ENCODE peak calls at places on chromosomes 1 and 21, in four cellular contexts. N is breast epithelium, A is AG09309, R is H9. G is an unnamed sample.

GRCh38 chr1:201539561-201540404 is 856 bp downstream of the NAV1 start:
- DNase-seq in R (peak), N (no peak), A (no peak), G (no peak)

GRCh38 chr1:178311164-178311563 is 185.6 kb downstream of the CLEC20A start:
- DNase-seq in A (no peak), N (no peak), R (no peak), G (no peak)

GRCh38 chr1:53700776-53701175 is 38.2 kb downstream of the GLIS1 start:
- DNase-seq in R (no peak), A (no peak), N (no peak), G (no peak)

GRCh38 chr21:34726627-34727337 is 58.0 kb downstream of the CLIC6 start:
- DNase-seq in N (no peak), R (no peak), A (no peak), G (no peak)

GRCh38 chr1:86419277-86419903 is 4.6 kb upstream of the CLCA2 start:
- DNase-seq in A (no peak), N (no peak), R (no peak), G (no peak)

GRCh38 chr1:22281521-22282241 is 138.8 kb upstream of the WNT4 start:
- DNase-seq in R (peak), N (peak), A (no peak), G (no peak)

GRCh38 chr1:5297878-5298239 is 643.5 kb downstream of the AJAP1 start:
- DNase-seq in N (no peak), R (no peak), A (no peak), G (no peak)

GRCh38 chr1:180157576-180158057 is 2.9 kb downstream of the QSOX1 start:
- DNase-seq in A (no peak), R (no peak), N (peak), G (no peak)

GRCh38 chr21:14602418-14602987 is 56.4 kb upstream of the SAMSN1 start:
- DNase-seq in R (no peak), A (no peak), N (no peak), G (no peak)

GRCh38 chr1:25906644-25907300 is 553 bp upstream of the STMN1 start:
- DNase-seq in R (peak), A (no peak), N (no peak), G (no peak)

DNA sequence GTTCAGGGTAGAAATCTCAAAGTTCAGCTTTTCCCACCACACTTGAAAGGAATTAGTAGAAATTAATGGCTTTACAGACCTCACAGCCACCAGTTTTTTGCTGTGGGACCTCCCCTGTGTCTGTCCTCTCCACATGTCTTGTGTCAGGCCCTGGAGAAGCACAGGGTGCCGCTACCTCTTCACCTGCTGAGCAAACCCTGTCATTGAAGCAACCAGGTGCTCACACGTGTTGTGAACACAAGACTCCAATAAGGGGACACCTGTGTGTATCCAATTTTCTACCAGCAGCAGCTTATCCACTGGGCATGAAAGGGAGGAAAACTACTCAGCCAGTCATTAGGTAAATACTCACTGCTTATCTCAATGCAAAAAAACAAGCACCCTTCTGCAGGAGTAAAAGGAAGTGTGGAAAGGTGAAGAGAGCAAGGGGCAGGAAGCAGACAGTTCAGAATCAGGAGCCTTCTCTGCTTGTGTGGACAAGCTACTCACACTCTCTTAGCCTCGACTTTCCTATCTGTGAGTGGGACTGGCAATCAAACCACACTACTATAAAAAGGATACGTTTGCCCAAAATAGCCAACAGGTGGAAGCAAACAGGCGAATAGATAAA is 148.8 kb downstream of the ETS2 start:
- DNase-seq in R (no peak), N (no peak), A (no peak), G (no peak)
- TF ChIP-seq CTCF in R (no peak), N (no peak), A (no peak), G (no peak)

GRCh38 chr21:33313611-33314010 is 11.2 kb upstream of the IFNAR1 start:
- DNase-seq in N (no peak), R (no peak), A (no peak), G (no peak)

GRCh38 chr21:33309778-33310177 is 15.0 kb upstream of the IFNAR1 start:
- DNase-seq in N (no peak), A (no peak), R (no peak), G (no peak)

GRCh38 chr21:33313183-33313582 is 11.6 kb upstream of the IFNAR1 start:
- DNase-seq in A (no peak), R (no peak), N (no peak), G (no peak)

GRCh38 chr21:33305344-33305671 is 19.5 kb upstream of the IFNAR1 start:
- DNase-seq in R (no peak), N (no peak), A (no peak), G (no peak)

DNA sequence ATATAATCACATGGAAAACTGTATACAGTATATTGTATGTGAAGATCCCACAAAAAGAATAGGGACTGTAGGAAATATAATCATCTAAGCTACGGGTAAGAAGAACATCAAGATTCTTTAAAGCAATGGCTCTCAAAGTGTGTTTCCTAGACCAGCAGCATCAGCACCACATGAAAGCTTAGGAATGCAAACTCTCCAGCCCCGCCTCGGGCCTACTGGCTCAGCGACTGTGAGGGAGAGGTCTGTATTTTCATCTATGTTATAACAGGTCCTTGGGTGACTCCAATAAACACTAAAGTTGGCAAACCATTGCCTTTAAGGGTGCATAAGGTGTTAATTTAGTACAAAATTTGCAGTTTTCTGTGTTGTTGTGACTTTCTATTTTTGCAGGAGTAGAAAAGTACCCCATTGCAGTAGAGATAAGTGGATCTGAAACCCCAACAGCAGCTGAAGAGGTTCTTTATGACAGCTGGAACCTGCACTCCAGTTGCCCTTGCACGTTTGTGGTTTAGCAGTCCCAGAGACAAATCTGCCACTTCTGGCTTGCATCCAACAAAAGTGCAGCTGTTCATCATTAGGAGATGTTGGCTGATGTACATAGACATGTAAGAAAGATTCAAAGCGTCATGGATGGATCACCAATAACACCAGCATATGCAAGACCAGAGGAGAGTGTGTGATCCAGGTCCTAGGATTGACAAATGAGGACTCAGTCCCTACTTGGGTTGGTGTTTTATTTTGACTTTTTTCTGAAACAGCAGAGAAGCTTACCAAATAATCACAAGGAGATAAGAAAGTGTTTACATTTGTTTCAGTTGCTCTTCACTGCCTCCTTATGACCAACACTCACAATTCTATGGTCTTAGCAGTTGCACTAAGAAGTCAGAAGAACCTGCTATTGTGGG is 15.9 kb upstream of the IFNAR1 start:
- DNase-seq in A (no peak), R (no peak), N (no peak), G (no peak)
- TF ChIP-seq CTCF in A (no peak), R (no peak), N (no peak), G (no peak)

GRCh38 chr1:34582356-34582755 is 172.5 kb upstream of the GJB5 start:
- DNase-seq in R (no peak), A (no peak), N (no peak), G (no peak)
- TF ChIP-seq CTCF in R (no peak), A (no peak), N (no peak), G (no peak)

DNA sequence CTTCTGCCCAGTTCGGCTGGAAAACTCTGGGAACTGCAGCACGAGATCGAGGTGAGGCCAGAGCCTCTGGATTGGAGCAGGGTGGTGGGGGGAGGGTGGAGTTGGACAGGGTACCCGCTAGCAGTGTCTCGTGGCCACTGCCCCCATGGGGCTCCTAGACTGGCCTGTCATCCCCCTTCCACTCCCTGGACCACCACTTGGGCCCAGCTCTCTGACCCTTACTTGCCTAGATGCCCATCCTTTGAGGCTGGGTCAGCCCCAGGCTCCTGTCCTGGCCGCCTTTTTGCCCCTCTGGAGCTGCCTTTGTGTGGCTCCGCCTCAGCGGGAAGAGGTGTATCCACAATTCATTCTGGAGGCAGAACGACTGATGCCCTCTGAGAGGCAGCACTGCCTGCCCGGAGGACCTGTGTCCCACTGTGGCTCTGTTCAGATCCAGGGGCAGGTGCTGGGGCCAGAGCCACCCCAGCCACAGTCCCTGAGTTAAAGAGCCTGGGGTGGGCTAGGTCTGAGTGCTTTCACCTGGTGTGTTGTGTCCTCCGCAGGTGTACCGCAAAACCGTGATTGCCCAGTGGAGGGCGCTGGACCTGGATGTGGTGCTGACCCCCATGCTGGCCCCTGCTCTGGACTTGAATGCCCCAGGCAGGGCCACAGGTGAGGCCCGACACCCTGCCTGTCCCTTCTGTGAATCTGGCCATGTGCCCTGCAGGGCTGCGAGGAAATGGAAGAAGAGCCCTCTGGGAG is 17.7 kb downstream of the FAAH start:
- DNase-seq in N (no peak), R (peak), A (no peak), G (no peak)
- TF ChIP-seq CTCF in N (no peak), R (peak), A (peak), G (peak)

GRCh38 chr1:114671011-114671938 is 1.4 kb upstream of the DENND2C start:
- DNase-seq in R (no peak), N (no peak), A (no peak), G (no peak)
- TF ChIP-seq CTCF in R (peak), N (peak), A (peak), G (peak)

GRCh38 chr1:80565416-80565815 is 1235.3 kb upstream of the ADGRL2 start:
- DNase-seq in A (no peak), N (no peak), R (no peak), G (no peak)

GRCh38 chr1:80566123-80566522 is 1234.6 kb upstream of the ADGRL2 start:
- DNase-seq in R (no peak), N (no peak), A (no peak), G (no peak)

GRCh38 chr1:80566867-80567266 is 1233.9 kb upstream of the ADGRL2 start:
- DNase-seq in N (no peak), R (no peak), A (no peak), G (no peak)
- TF ChIP-seq CTCF in N (no peak), R (no peak), A (no peak), G (no peak)

DNA sequence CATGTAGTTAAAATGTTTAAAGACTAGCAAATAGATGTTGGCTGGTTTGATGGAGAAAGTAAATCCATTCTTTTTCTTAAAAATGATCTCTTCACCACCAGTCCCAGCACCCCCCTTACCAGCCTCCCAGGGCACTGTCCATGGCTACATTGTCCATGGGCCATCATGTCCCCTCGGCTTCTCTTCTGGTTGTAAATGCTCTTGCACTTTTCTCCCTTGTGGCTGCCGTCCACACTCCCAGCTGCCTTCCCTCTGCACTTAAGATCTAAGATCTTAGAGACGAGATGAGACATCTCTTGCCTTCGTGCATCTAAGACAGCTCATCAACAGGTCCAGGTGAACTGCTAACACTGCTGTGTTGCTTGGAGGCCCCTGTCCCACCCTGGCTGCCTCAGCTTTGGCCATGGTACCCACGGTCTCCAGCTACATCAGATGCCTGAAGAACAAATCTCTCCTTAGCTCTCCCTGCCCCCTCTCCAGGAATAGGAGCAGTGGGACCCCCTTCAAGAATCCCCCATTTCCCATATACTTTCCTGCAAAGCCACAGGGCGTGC is 11.1 kb downstream of the CAPN2 start:
- DNase-seq in A (no peak), N (no peak), R (no peak), G (no peak)
- TF ChIP-seq CTCF in A (no peak), N (no peak), R (no peak), G (no peak)

DNA sequence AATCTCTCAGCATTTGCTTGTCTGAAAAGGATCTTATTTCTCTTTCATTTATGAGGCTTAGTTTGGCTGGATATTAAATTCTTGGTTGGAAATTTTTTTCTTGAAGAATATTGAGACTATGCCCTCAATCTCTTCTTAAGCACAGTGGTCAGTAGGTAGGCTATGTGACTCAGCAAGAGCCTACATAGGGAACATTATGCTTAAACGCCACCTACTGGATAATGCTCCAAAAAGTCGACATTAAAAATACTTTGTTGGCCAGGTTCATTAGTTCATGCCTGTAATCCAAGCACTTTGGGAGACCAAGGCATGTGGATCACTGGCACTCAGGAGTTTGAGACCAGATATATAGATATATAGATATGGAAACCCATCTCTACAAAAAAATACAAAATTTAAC is 678.0 kb upstream of the USP24 start:
- DNase-seq in R (no peak), A (no peak), N (no peak), G (no peak)
- TF ChIP-seq CTCF in R (peak), A (peak), N (peak), G (no peak)